ENCODE peak calls at places on chromosomes 12 and 14, in nine cellular contexts. K is GM04504; F is activated naive CD4-positive, alpha-beta T cell; U is astrocyte of the spinal cord; V is transverse colon; N is T follicular helper cell; G is neural progenitor cell; Y is AG10803; B is left kidney. M is an unnamed sample.

GRCh38 chr12:38664661-38665269 is 240.6 kb downstream of the CPNE8 start:
- DNase-seq in G (peak), K (peak), B (peak), N (no peak), U (no peak), V (peak), F (no peak), Y (peak), M (no peak)

GRCh38 chr12:32148372-32148771 is 41.7 kb downstream of the BICD1 start:
- DNase-seq in F (no peak), V (no peak), U (peak), G (no peak), B (no peak), Y (no peak), K (no peak), N (no peak), M (no peak)

GRCh38 chr12:124525455-124525854 is 42.0 kb downstream of the NCOR2 start:
- DNase-seq in Y (peak), F (no peak), G (no peak), B (no peak), K (no peak), N (no peak), V (no peak), U (no peak), M (no peak)

GRCh38 chr14:58966991-58967390 is 221.5 kb upstream of the DAAM1 start:
- DNase-seq in K (no peak), U (no peak), G (no peak), N (no peak), B (peak), Y (no peak), F (no peak), V (no peak), M (no peak)

GRCh38 chr12:52618216-52618615 is at the start of gene KRT73:
- DNase-seq in U (no peak), Y (no peak), K (no peak), F (no peak), B (no peak), G (no peak), V (no peak), N (no peak), M (no peak)

GRCh38 chr14:51302319-51303030 is 62.4 kb downstream of the TMX1 start:
- DNase-seq in B (no peak), V (no peak), N (no peak), Y (peak), K (no peak), G (no peak), U (peak), F (no peak), M (no peak)

GRCh38 chr12:124039276-124039675 is 66.3 kb downstream of the ZNF664 start:
- DNase-seq in V (no peak), U (peak), Y (peak), B (no peak), N (no peak), F (no peak), G (no peak), K (no peak), M (no peak)

GRCh38 chr14:34931206-34931605 is 51.6 kb upstream of the SRP54 start:
- DNase-seq in F (no peak), V (peak), B (no peak), G (no peak), N (peak), U (no peak), Y (no peak), K (no peak), M (no peak)

GRCh38 chr14:35534130-35534883 is at the start of gene INSM2:
- DNase-seq in Y (no peak), G (peak), N (no peak), K (no peak), V (no peak), U (no peak), F (no peak), B (peak), M (no peak)

GRCh38 chr12:53623986-53624385 is 2.2 kb downstream of the ATF7 start:
- DNase-seq in B (peak), U (peak), Y (peak), N (no peak), F (no peak), K (peak), G (no peak), V (no peak), M (no peak)

GRCh38 chr14:104149617-104150141 is 11.3 kb downstream of the KIF26A start:
- DNase-seq in Y (no peak), N (no peak), G (peak), B (peak), U (peak), F (no peak), K (no peak), V (no peak), M (peak)

M was measured in D721Med.